ENCODE peak calls at places on chromosome 6, in seven cellular contexts. One of them, this sample, is unnamed.

GRCh38 chr6:159100011-159100788 is 55.4 kb upstream of the TAGAP start:
- DNase-seq in GM13976: no peak
- DNase-seq in esophagus muscularis mucosa: no peak
- DNase-seq in GM04504: no peak
- DNase-seq in nephron progenitor cell: no peak
- DNase-seq in KG1: no peak
- DNase-seq in T-helper 1 cell: no peak
- DNase-seq in this sample: no peak

GRCh38 chr6:163438940-163439335 is 24.4 kb downstream of the QKI start:
- DNase-seq in KG1: no peak
- DNase-seq in esophagus muscularis mucosa: no peak
- DNase-seq in GM13976: no peak
- DNase-seq in GM04504: no peak
- DNase-seq in nephron progenitor cell: no peak
- DNase-seq in T-helper 1 cell: peak
- DNase-seq in this sample: no peak

GRCh38 chr6:4564746-4565145 is 211.5 kb upstream of the CDYL start:
- DNase-seq in esophagus muscularis mucosa: no peak
- DNase-seq in KG1: no peak
- DNase-seq in GM04504: no peak
- DNase-seq in GM13976: no peak
- DNase-seq in nephron progenitor cell: no peak
- DNase-seq in T-helper 1 cell: no peak
- DNase-seq in this sample: no peak

GRCh38 chr6:1916334-1916985 is 306.7 kb downstream of the FOXC1 start:
- DNase-seq in GM13976: no peak
- DNase-seq in nephron progenitor cell: no peak
- DNase-seq in KG1: no peak
- DNase-seq in T-helper 1 cell: no peak
- DNase-seq in GM04504: peak
- DNase-seq in esophagus muscularis mucosa: peak
- DNase-seq in this sample: no peak

GRCh38 chr6:27532820-27533538 is 60.1 kb upstream of the ZNF184 start:
- DNase-seq in T-helper 1 cell: no peak
- DNase-seq in nephron progenitor cell: peak
- DNase-seq in esophagus muscularis mucosa: no peak
- DNase-seq in GM04504: no peak
- DNase-seq in KG1: no peak
- DNase-seq in GM13976: no peak
- DNase-seq in this sample: no peak

GRCh38 chr6:112906737-112907136 is 559.6 kb downstream of the RFPL4B start:
- DNase-seq in esophagus muscularis mucosa: no peak
- DNase-seq in GM13976: no peak
- DNase-seq in KG1: no peak
- DNase-seq in GM04504: peak
- DNase-seq in T-helper 1 cell: no peak
- DNase-seq in nephron progenitor cell: no peak
- DNase-seq in this sample: no peak

GRCh38 chr6:45728674-45729073 is 287.0 kb downstream of the CLIC5 start:
- DNase-seq in KG1: no peak
- DNase-seq in esophagus muscularis mucosa: no peak
- DNase-seq in GM04504: peak
- DNase-seq in nephron progenitor cell: no peak
- DNase-seq in T-helper 1 cell: no peak
- DNase-seq in GM13976: no peak
- DNase-seq in this sample: no peak

GRCh38 chr6:63272397-63272796 is 47.4 kb downstream of the LGSN start:
- DNase-seq in GM13976: peak
- DNase-seq in GM04504: no peak
- DNase-seq in nephron progenitor cell: no peak
- DNase-seq in T-helper 1 cell: no peak
- DNase-seq in esophagus muscularis mucosa: no peak
- DNase-seq in KG1: peak
- DNase-seq in this sample: no peak

GRCh38 chr6:158225767-158226166 is 57.6 kb downstream of the GTF2H5 start:
- DNase-seq in KG1: no peak
- DNase-seq in GM04504: no peak
- DNase-seq in T-helper 1 cell: no peak
- DNase-seq in nephron progenitor cell: no peak
- DNase-seq in GM13976: no peak
- DNase-seq in esophagus muscularis mucosa: no peak
- DNase-seq in this sample: no peak

This sample was measured in 8988T.